ENCODE peak calls at places on chromosomes 16 and 17, in eight cellular contexts. E, O, S, Q, J, C, M and W are unnamed samples.

GRCh38 chr16:20257234-20257633 is 70.1 kb downstream of the GP2 start:
- DNase-seq in O (no peak), J (no peak), M (no peak), S (no peak), E (no peak), Q (no peak), C (no peak), W (no peak)

GRCh38 chr16:86753399-86753798 is 175.1 kb downstream of the FOXL1 start:
- DNase-seq in E (no peak), M (no peak), O (no peak), S (no peak), J (no peak), C (no peak), Q (no peak), W (no peak)

GRCh38 chr16:12771341-12771798 is 32.3 kb downstream of the CPPED1 start:
- DNase-seq in C (no peak), E (no peak), J (no peak), Q (no peak), M (no peak), S (no peak), O (no peak), W (no peak)

GRCh38 chr17:50218771-50219315 is 17.4 kb upstream of the COL1A1 start:
- DNase-seq in O (no peak), C (peak; percentile 92), S (no peak), J (no peak), E (no peak), Q (no peak), M (peak; percentile 96), W (peak; percentile 86)

GRCh38 chr16:73254983-73255382 is 207.1 kb upstream of the ZFHX3 start:
- DNase-seq in Q (no peak), J (no peak), O (no peak), M (no peak), S (no peak), C (no peak), E (no peak), W (no peak)

GRCh38 chr17:1043601-1044251 is 46.8 kb downstream of the TIMM22 start:
- DNase-seq in O (no peak), M (no peak), J (no peak), C (no peak), S (peak; percentile 88), E (no peak), Q (no peak), W (no peak)

GRCh38 chr16:58655215-58655596 is 25.6 kb upstream of the CNOT1 start:
- DNase-seq in M (no peak), E (no peak), Q (no peak), O (no peak), C (no peak), J (peak; percentile 39), S (no peak), W (no peak)

GRCh38 chr17:2025220-2025621 is at the start of gene RTN4RL1:
- DNase-seq in E (peak; percentile 61), J (peak; percentile 74), S (peak; percentile 68), M (no peak), Q (peak; percentile 78), C (no peak), O (peak; percentile 53), W (no peak)

GRCh38 chr16:3665508-3665907 is 11.0 kb downstream of the DNASE1 start:
- DNase-seq in C (no peak), O (no peak), J (no peak), S (no peak), Q (no peak), M (no peak), E (no peak), W (no peak)

GRCh38 chr16:51553910-51554309 is 402.8 kb upstream of the SALL1 start:
- DNase-seq in S (no peak), C (no peak), Q (no peak), E (no peak), M (no peak), O (peak; percentile 55), J (no peak), W (no peak)

GRCh38 chr17:28846231-28846630 is 3.6 kb upstream of the FAM222B start:
- DNase-seq in C (no peak), M (no peak), S (no peak), J (no peak), O (no peak), E (no peak), Q (no peak), W (no peak)

GRCh38 chr17:58176200-58176599 is 9.4 kb downstream of the OR4D2 start:
- DNase-seq in J (no peak), M (no peak), E (no peak), O (no peak), S (no peak), Q (no peak), C (no peak), W (no peak)

GRCh38 chr16:27851586-27851985 is 211.9 kb downstream of the GSG1L start:
- DNase-seq in E (no peak), Q (no peak), S (no peak), C (no peak), O (no peak), J (no peak), M (no peak), W (no peak)

GRCh38 chr16:5615868-5616642 is 518.5 kb upstream of the EEF2KMT start:
- DNase-seq in J (peak; percentile 47), M (peak; percentile 19), O (no peak), E (peak; percentile 8), S (peak; percentile 9), Q (peak; percentile 84), C (no peak), W (no peak)

GRCh38 chr16:22813223-22813945 is 578 bp upstream of the HS3ST2 start:
- DNase-seq in M (no peak), Q (peak; percentile 84), S (peak; percentile 31), E (no peak), O (peak; percentile 60), J (no peak), C (no peak), W (no peak)

GRCh38 chr17:27577124-27577761 is 53.7 kb upstream of the LGALS9 start:
- DNase-seq in C (no peak), Q (peak; percentile 80), J (peak; percentile 70), S (no peak), O (no peak), M (no peak), E (no peak), W (no peak)

GRCh38 chr16:1615761-1616160 is 3.6 kb downstream of the CRAMP1 start:
- DNase-seq in O (no peak), Q (no peak), S (no peak), J (no peak), M (no peak), C (no peak), E (no peak), W (no peak)